ENCODE peak calls at places on chromosomes 11 and 22, in eight cellular contexts. A, P, O, V, W, K, B and U are unnamed samples.

GRCh38 chr22:19059481-19060278 is 62.5 kb downstream of the DGCR2 start:
- DNase-seq in P (no peak), O (no peak), A (no peak), B (no peak), V (no peak), W (no peak), K (no peak), U (no peak)

GRCh38 chr11:45921561-45922424 is 663 bp upstream of the LARGE2 start:
- DNase-seq in O (no peak), V (no peak), W (no peak), P (peak; percentile 39), K (no peak), A (no peak), B (peak; percentile 68), U (no peak)

GRCh38 chr11:32259641-32260081 is 168.8 kb downstream of the RCN1 start:
- DNase-seq in W (peak; percentile 11), O (peak; percentile 87), K (no peak), V (peak; percentile 90), B (no peak), A (peak; percentile 78), P (peak; percentile 58), U (no peak)

GRCh38 chr11:79940165-79940564 is 499.3 kb upstream of the TENM4 start:
- DNase-seq in V (no peak), W (no peak), A (no peak), O (peak; percentile 36), P (no peak), B (no peak), K (no peak), U (no peak)

GRCh38 chr11:45264839-45265515 is 21.2 kb downstream of the SYT13 start:
- DNase-seq in W (peak; percentile 88), P (peak; percentile 32), O (peak; percentile 87), B (no peak), V (no peak), A (peak; percentile 56), K (no peak), U (no peak)

GRCh38 chr11:128733440-128734115 is 39.7 kb downstream of the FLI1 start:
- DNase-seq in O (peak; percentile 66), W (no peak), V (peak; percentile 75), P (no peak), K (no peak), A (peak; percentile 39), B (no peak), U (no peak)

GRCh38 chr11:35257287-35257686 is 118.3 kb downstream of the CD44 start:
- DNase-seq in K (no peak), A (no peak), V (peak; percentile 69), P (no peak), O (no peak), B (no peak), W (no peak), U (no peak)

GRCh38 chr11:45150943-45151342 is 4.5 kb downstream of the PRDM11 start:
- DNase-seq in V (no peak), A (no peak), B (peak; percentile 7), P (no peak), K (no peak), W (no peak), O (no peak), U (no peak)

GRCh38 chr11:6390718-6391547 is 659 bp downstream of the SMPD1 start:
- DNase-seq in V (no peak), P (no peak), K (no peak), A (no peak), W (no peak), O (no peak), B (no peak), U (no peak)

GRCh38 chr22:43277987-43278601 is 65.1 kb downstream of the SCUBE1 start:
- DNase-seq in K (no peak), W (no peak), A (no peak), P (peak; percentile 46), O (no peak), B (peak; percentile 52), V (no peak), U (no peak)

GRCh38 chr11:2991477-2992233 is 474 bp downstream of the NAP1L4 start:
- DNase-seq in O (peak; percentile 20), K (no peak), B (peak; percentile 54), A (peak; percentile 56), V (peak; percentile 29), W (peak; percentile 24), P (no peak), U (peak; percentile 29)

GRCh38 chr11:28170759-28171158 is 62.6 kb downstream of the METTL15 start:
- DNase-seq in B (no peak), A (no peak), K (no peak), P (no peak), V (no peak), O (no peak), W (no peak), U (no peak)

GRCh38 chr11:104620991-104621390 is 277.3 kb downstream of the CASP12 start:
- DNase-seq in P (no peak), V (no peak), A (no peak), W (no peak), O (no peak), K (no peak), B (no peak), U (no peak)

GRCh38 chr22:29147241-29147919 is 58.3 kb upstream of the EMID1 start:
- DNase-seq in B (no peak), K (no peak), A (no peak), P (no peak), V (no peak), O (no peak), W (no peak), U (no peak)

GRCh38 chr11:1845571-1846452 is 7.0 kb downstream of the TNNI2 start:
- DNase-seq in O (no peak), A (no peak), B (no peak), P (no peak), K (no peak), W (no peak), V (no peak), U (no peak)

GRCh38 chr11:12224537-12224893 is 114.1 kb downstream of the MICAL2 start:
- DNase-seq in O (peak; percentile 94), W (no peak), K (no peak), B (peak; percentile 64), V (peak; percentile 91), A (peak; percentile 40), P (peak; percentile 76), U (no peak)

GRCh38 chr11:19574916-19575315 is 137.7 kb upstream of the NAV2 start:
- DNase-seq in O (no peak), B (no peak), P (no peak), V (no peak), W (no peak), K (no peak), A (no peak), U (no peak)

GRCh38 chr11:131978351-131978750 is 607.9 kb downstream of the NTM start:
- DNase-seq in V (no peak), P (no peak), A (no peak), K (no peak), B (no peak), W (no peak), O (no peak), U (no peak)

GRCh38 chr11:66936326-66936725 is 21.9 kb downstream of the PC start:
- DNase-seq in B (no peak), O (peak; percentile 97), K (no peak), V (no peak), A (peak; percentile 93), P (no peak), W (peak; percentile 57), U (no peak)

GRCh38 chr11:103863497-103863896 is 172.9 kb upstream of the DDI1 start:
- DNase-seq in P (no peak), V (no peak), A (peak; percentile 47), K (no peak), W (no peak), O (peak; percentile 82), B (no peak), U (no peak)

GRCh38 chr11:62588966-62589637 is 2.2 kb downstream of the TUT1 start:
- DNase-seq in O (no peak), W (no peak), A (peak; percentile 23), K (no peak), V (no peak), B (no peak), P (no peak), U (no peak)
- TF ChIP-seq CTCF in O (peak; percentile 45), W (peak; percentile 25), A (peak; percentile 42), K (peak; percentile 51), V (peak; percentile 8), B (no peak), P (no peak), U (no peak)

GRCh38 chr11:77473801-77474508 is at the start of gene PAK1:
- DNase-seq in V (peak; percentile 94), W (peak; percentile 91), P (peak; percentile 92), K (peak; percentile 83), O (peak; percentile 86), B (peak; percentile 93), A (peak; percentile 74), U (peak; percentile 93)
- TF ChIP-seq CTCF in V (peak; percentile 41), W (peak; percentile 23), P (no peak), K (no peak), O (peak; percentile 24), B (no peak), A (peak; percentile 8), U (no peak)

GRCh38 chr22:23856721-23857605 is 712 bp upstream of the SLC2A11 start:
- DNase-seq in O (peak; percentile 46), P (peak; percentile 46), K (peak; percentile 41), A (peak; percentile 40), V (peak; percentile 63), W (no peak), B (peak; percentile 57), U (no peak)
- TF ChIP-seq CTCF in O (peak; percentile 9), P (no peak), K (no peak), A (no peak), V (no peak), W (no peak), B (no peak), U (no peak)

GRCh38 chr22:24106385-24107381 is 74.6 kb upstream of the SUSD2 start:
- DNase-seq in K (no peak), V (peak; percentile 71), W (no peak), B (no peak), O (no peak), P (peak; percentile 22), A (no peak), U (no peak)
- TF ChIP-seq CTCF in K (no peak), V (peak; percentile 25), W (peak; percentile 10), B (no peak), O (peak; percentile 33), P (no peak), A (peak; percentile 33), U (no peak)

DNA sequence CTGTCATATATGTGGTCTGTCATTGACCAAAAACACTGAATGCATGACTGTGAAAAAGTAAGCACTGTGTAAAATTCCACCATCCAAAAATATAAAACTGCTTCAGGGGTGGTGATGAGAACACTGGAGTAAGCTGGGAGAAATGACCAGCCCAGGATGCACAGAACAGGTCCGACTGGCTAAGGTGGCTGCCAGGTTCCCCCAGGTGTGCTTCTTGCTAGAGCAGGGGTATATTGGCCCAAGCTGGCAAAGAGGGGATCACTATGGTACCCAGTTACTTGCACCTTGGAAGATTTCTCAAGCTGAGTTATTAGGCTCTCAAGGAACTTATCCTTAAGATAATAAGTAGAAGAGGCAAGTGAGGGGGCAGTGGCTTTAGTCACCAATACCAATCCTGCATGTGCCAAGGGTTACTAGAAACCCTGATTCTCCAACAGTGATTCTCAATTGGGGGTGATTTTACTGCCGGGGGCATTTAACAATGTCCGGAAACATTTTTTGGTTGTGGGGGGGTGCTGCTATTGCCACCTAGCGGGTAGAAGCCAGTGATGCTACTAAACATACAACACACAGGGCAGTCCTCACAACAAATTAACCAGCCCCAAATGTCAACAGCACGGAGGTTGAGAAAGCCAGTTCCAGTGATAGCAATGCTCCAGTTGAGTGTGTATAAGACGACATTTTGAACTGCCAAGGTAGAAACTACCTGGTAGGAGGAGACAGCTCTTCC is 15.7 kb downstream of the SNU13 start:
- DNase-seq in O (no peak), P (no peak), K (no peak), A (peak; percentile 14), V (peak; percentile 59), B (no peak), W (peak; percentile 58), U (no peak)
- TF ChIP-seq CTCF in O (peak; percentile 7), P (no peak), K (no peak), A (peak; percentile 51), V (peak; percentile 74), B (no peak), W (peak; percentile 54), U (no peak)

GRCh38 chr22:45309422-45310227 is at the start of gene FAM118A:
- DNase-seq in W (peak; percentile 89), B (peak; percentile 97), P (peak; percentile 96), V (peak; percentile 96), O (peak; percentile 88), A (peak; percentile 93), K (peak; percentile 98), U (peak; percentile 86)
- TF ChIP-seq CTCF in W (no peak), B (no peak), P (peak; percentile 27), V (no peak), O (peak; percentile 24), A (no peak), K (no peak), U (no peak)